ENCODE peak calls at places on chromosomes 13 and 19, in eight cellular contexts. P, I, M, G, T, B, X and E are unnamed samples.

GRCh38 chr19:55456347-55456746 is 5.1 kb downstream of the ISOC2 start:
- DNase-seq in P (no peak), I (no peak), M (no peak), G (no peak), T (no peak), B (no peak), X (no peak), E (no peak)

GRCh38 chr13:110525328-110526319 is 35.9 kb downstream of the RAB20 start:
- DNase-seq in P (no peak), I (no peak), M (no peak), G (no peak), T (no peak), B (no peak), X (no peak), E (peak)

GRCh38 chr19:40398417-40399056 is 8.6 kb upstream of the HIPK4 start:
- DNase-seq in P (no peak), I (no peak), M (no peak), G (peak), T (peak), B (no peak), X (no peak), E (no peak)

GRCh38 chr19:41193420-41194156 is 569 bp downstream of the CYP2S1 start:
- DNase-seq in P (no peak), I (no peak), M (no peak), G (no peak), T (no peak), B (no peak), X (no peak), E (no peak)

GRCh38 chr19:14114854-14115253 is 2.7 kb downstream of the PRKACA start:
- DNase-seq in P (no peak), I (no peak), M (no peak), G (no peak), T (no peak), B (no peak), X (no peak), E (no peak)

GRCh38 chr19:16233836-16234551 is 36.3 kb downstream of the AP1M1 start:
- DNase-seq in P (no peak), I (no peak), M (no peak), G (no peak), T (no peak), B (no peak), X (no peak), E (no peak)

GRCh38 chr13:101425623-101426022 is 9.3 kb upstream of the NALCN start:
- DNase-seq in P (no peak), I (no peak), M (no peak), G (no peak), T (no peak), B (no peak), X (no peak), E (no peak)

GRCh38 chr13:32246468-32246867 is 68.7 kb downstream of the ZAR1L start:
- DNase-seq in P (no peak), I (peak), M (peak), G (peak), T (peak), B (peak), X (peak), E (no peak)

GRCh38 chr19:13978306-13978705 is 26.0 kb downstream of the DCAF15 start:
- DNase-seq in P (no peak), I (peak), M (no peak), G (no peak), T (peak), B (peak), X (peak), E (peak)

GRCh38 chr19:12513531-12514061 is 29.0 kb upstream of the ZNF709 start:
- DNase-seq in P (no peak), I (no peak), M (no peak), G (no peak), T (no peak), B (no peak), X (no peak), E (peak)

GRCh38 chr19:17777840-17778620 is 16.9 kb upstream of the B3GNT3 start:
- DNase-seq in P (no peak), I (peak), M (peak), G (no peak), T (peak), B (no peak), X (no peak), E (peak)

GRCh38 chr13:19117913-19118739 is 63.5 kb downstream of the TUBA3C start:
- DNase-seq in P (no peak), I (no peak), M (no peak), G (no peak), T (no peak), B (no peak), X (no peak), E (no peak)

GRCh38 chr19:10602330-10603083 is 15.4 kb upstream of the AP1M2 start:
- DNase-seq in P (no peak), I (peak), M (peak), G (peak), T (peak), B (peak), X (peak), E (peak)

GRCh38 chr19:3146677-3147100 is 10.9 kb downstream of the GNA15 start:
- DNase-seq in P (no peak), I (no peak), M (no peak), G (no peak), T (no peak), B (no peak), X (no peak), E (no peak)

GRCh38 chr13:91357613-91358383 is 10.3 kb downstream of the MIR17HG start:
- DNase-seq in P (no peak), I (no peak), M (no peak), G (no peak), T (no peak), B (no peak), X (no peak), E (no peak)

GRCh38 chr19:48896191-48896720 is 2.3 kb downstream of the TULP2 start:
- DNase-seq in P (no peak), I (no peak), M (peak), G (no peak), T (peak), B (peak), X (no peak), E (peak)

GRCh38 chr13:43300817-43301216 is 277.4 kb downstream of the DNAJC15 start:
- DNase-seq in P (no peak), I (no peak), M (peak), G (no peak), T (no peak), B (peak), X (no peak), E (no peak)

GRCh38 chr13:76383671-76384461 is 502.3 kb downstream of the KCTD12 start:
- DNase-seq in P (peak), I (peak), M (peak), G (peak), T (no peak), B (peak), X (no peak), E (no peak)

GRCh38 chr13:106507560-106508274 is 27.7 kb downstream of the EFNB2 start:
- DNase-seq in P (peak), I (peak), M (peak), G (peak), T (no peak), B (peak), X (no peak), E (no peak)

GRCh38 chr19:8510589-8511115 is 3.3 kb downstream of the ZNF414 start:
- DNase-seq in P (no peak), I (no peak), M (no peak), G (no peak), T (no peak), B (no peak), X (no peak), E (no peak)

GRCh38 chr19:8505680-8506401 is 3.4 kb upstream of the PRAM1 start:
- DNase-seq in P (no peak), I (peak), M (peak), G (peak), T (peak), B (peak), X (peak), E (peak)

GRCh38 chr19:8503506-8503905 is 1.1 kb upstream of the PRAM1 start:
- DNase-seq in P (no peak), I (no peak), M (no peak), G (no peak), T (no peak), B (no peak), X (no peak), E (no peak)

GRCh38 chr19:8504171-8504570 is 1.7 kb upstream of the PRAM1 start:
- DNase-seq in P (no peak), I (no peak), M (no peak), G (no peak), T (no peak), B (no peak), X (no peak), E (no peak)

DNA sequence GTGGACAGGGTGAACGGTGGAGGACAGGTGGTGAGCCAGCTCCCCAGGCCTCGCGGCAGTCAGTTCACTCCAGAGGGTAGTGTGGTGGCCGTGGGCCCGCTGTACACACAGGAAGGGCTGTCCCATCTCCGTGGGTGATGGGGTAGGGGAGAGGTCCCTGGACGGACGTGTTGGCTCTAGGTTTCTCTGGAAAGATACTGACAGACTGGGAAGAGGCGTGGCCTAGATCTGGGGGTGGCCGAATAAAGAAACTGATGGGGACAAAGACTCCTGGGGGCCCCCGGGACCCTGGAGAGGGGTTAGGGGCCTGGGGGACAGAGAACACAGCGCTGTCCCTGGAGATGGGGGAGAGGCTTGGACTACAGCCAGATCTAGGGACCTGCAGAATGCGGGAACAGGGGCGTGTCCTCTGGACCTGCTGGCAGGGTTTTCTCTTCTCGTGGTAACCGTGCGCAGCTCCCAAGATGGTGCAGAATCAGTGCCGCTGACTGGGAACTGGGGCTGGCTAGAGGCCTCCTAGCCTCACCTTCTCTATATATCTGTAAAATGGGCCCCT is 4.0 kb upstream of the PRAM1 start:
- DNase-seq in P (no peak), I (no peak), M (no peak), G (no peak), T (no peak), B (no peak), X (no peak), E (no peak)
- H3K4me3 ChIP-seq in P (peak), I (peak), M (peak), G (peak), T (peak), B (no peak), X (peak), E (no peak)

DNA sequence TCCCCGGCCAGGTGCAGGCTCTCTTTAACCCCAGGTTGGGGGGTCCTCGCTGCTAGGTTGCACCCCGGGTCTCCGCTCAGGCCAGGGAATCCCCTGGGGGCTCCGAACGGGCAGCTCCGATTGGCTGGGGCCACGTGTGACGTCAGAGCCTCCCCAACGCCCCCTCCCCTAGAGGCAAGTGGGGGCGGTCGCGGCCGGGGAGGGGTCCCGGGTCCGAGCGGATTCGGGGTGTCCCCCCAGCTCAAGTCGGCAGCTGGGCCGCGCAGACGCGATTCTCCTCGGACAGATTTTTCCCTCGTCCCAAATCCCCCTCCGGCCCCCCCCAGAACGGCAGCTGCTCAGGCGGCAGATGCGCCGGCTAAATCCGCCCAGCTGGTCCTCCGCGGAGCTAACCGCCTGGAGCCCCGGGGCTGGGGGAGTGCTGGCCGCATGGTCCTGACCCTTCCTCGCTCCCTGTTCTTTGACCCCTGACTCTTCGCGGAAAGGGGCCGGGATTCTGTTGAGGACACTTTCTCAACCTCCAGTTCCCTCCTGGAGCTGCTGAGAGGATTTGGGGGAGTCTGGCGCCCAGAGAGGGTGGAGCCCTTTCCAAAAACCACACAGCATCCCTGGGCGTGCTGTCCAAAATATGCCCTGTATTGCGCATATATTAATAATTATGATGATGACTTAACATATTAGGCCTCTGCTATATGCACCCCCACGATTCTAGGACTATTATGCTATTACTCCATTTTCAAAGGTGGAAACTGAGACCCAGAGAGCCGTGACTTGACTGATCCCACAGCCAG is 25.4 kb upstream of the SEMA6B start:
- DNase-seq in P (no peak), I (peak), M (no peak), G (no peak), T (no peak), B (no peak), X (no peak), E (peak)
- H3K4me3 ChIP-seq in P (peak), I (peak), M (peak), G (peak), T (peak), B (no peak), X (peak), E (no peak)

GRCh38 chr13:99380921-99381645 is 73.9 kb upstream of the GPR183 start:
- DNase-seq in P (no peak), I (no peak), M (no peak), G (no peak), T (no peak), B (no peak), X (peak), E (no peak)
- H3K4me3 ChIP-seq in P (no peak), I (no peak), M (no peak), G (no peak), T (no peak), B (no peak), X (no peak), E (no peak)

GRCh38 chr13:40793339-40793738 is 3.9 kb downstream of the SLC25A15 start:
- DNase-seq in P (no peak), I (no peak), M (no peak), G (no peak), T (no peak), B (no peak), X (no peak), E (no peak)
- H3K4me3 ChIP-seq in P (no peak), I (no peak), M (no peak), G (no peak), T (no peak), B (no peak), X (no peak), E (no peak)